ENCODE peak calls at places on chromosomes 2 and 18, in four cellular contexts. J is HepG2, X is GM12878, T is H1. Y is an unnamed sample.

GRCh38 chr2:143901185-143901842 is 618.6 kb downstream of the ZEB2 start:
- DNase-seq in J (no peak), X (no peak), T (no peak), Y (no peak)

GRCh38 chr18:12886498-12887126 is 2.6 kb upstream of the PTPN2 start:
- DNase-seq in T (no peak), J (peak; percentile 52), X (no peak), Y (no peak)

GRCh38 chr2:72887032-72887835 is at the start of gene SPR:
- DNase-seq in T (peak; percentile 81), X (no peak), J (peak; percentile 68), Y (no peak)

GRCh38 chr2:127049927-127050802 is 56.8 kb downstream of the BIN1 start:
- DNase-seq in T (peak; percentile 95), J (peak; percentile 24), X (no peak), Y (peak; percentile 48)

GRCh38 chr2:2860583-2861300 is 516.9 kb downstream of the EIPR1 start:
- DNase-seq in X (no peak), T (no peak), J (no peak), Y (no peak)

GRCh38 chr18:70454705-70455322 is 166.0 kb downstream of the SOCS6 start:
- DNase-seq in J (peak; percentile 60), X (no peak), T (no peak), Y (peak; percentile 20)

GRCh38 chr2:20196053-20196880 is 28.7 kb downstream of the SDC1 start:
- DNase-seq in J (peak; percentile 74), X (no peak), T (no peak), Y (no peak)

GRCh38 chr2:209523778-209524362 is 100.0 kb downstream of the MAP2 start:
- DNase-seq in T (no peak), X (no peak), J (no peak), Y (no peak)

GRCh38 chr2:139378373-139378772 is 598.2 kb upstream of the NXPH2 start:
- DNase-seq in X (no peak), J (no peak), T (no peak), Y (no peak)

GRCh38 chr2:73297151-73297559 is 3.8 kb upstream of the EGR4 start:
- DNase-seq in J (no peak), T (no peak), X (no peak), Y (no peak)

GRCh38 chr2:231535961-231536360 is 5.7 kb upstream of the NMUR1 start:
- DNase-seq in T (no peak), X (no peak), J (no peak), Y (no peak)

GRCh38 chr2:62270728-62271127 is 74.8 kb downstream of the B3GNT2 start:
- DNase-seq in X (no peak), J (no peak), T (no peak), Y (no peak)

GRCh38 chr18:73614812-73615211 is 532.8 kb downstream of the FBXO15 start:
- DNase-seq in J (no peak), T (no peak), X (no peak), Y (no peak)

GRCh38 chr2:4895376-4895775 is 796.8 kb upstream of the SOX11 start:
- DNase-seq in T (no peak), J (no peak), X (no peak), Y (no peak)

GRCh38 chr2:213688129-213688528 is 403.9 kb downstream of the SPAG16 start:
- DNase-seq in J (no peak), X (no peak), T (no peak), Y (peak; percentile 35)

GRCh38 chr2:209642146-209642815 is 129.4 kb upstream of the UNC80 start:
- DNase-seq in T (no peak), X (no peak), J (no peak), Y (no peak)

GRCh38 chr2:133790706-133791105 is 222.4 kb upstream of the NCKAP5 start:
- DNase-seq in T (no peak), X (no peak), J (no peak), Y (no peak)

GRCh38 chr2:43848174-43848573 is 9.4 kb downstream of the ABCG8 start:
- DNase-seq in X (no peak), J (no peak), T (peak; percentile 24), Y (no peak)

GRCh38 chr2:121698318-121698930 is 38.3 kb downstream of the NIFK start:
- DNase-seq in X (no peak), J (no peak), T (no peak), Y (no peak)

GRCh38 chr2:15389326-15389700 is 171.8 kb downstream of the NBAS start:
- DNase-seq in J (no peak), X (no peak), T (no peak), Y (no peak)

DNA sequence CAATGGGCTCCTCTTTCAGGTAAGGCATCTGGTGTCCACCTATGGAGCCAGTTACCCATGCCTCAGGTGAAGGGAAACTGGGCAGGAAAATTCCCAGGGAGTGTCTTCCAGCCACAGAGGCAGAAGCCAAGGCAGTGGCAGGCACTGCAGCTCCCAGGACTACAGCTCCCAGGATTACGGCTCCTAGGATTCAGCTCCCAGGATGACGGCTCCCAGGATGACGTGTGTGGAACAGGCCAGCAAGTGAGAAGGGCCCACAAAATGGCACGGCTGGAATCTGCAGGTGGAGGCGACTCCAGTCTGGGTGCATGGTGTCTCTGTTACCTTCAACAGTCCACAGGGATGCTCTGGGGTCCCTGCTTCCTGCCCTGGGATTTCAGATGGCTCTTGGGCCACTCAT is 92.1 kb downstream of the PTGR3 start:
- DNase-seq in T (peak; percentile 20), J (no peak), X (no peak), Y (no peak)
- TF ChIP-seq ZNF274 in T (no peak), J (no peak), X (no peak), Y (no peak)

DNA sequence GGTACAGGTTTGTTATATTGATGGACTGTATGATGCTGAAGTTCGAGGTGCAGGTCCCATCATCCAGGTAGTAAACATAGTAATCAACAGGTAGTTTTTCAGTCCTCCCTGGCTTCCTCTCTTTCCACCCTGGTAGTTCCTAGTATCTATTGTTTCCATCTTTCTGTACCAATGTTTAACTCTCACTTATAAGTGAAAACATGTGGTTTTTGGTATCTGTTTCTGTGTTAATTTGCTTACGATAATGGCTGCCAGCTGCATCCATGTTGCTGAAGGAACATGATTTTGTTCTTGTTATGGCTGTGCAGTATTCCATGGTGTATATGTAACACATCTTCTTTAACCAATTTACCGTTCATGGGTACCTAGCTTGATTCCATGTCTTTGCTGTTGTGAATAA is 69.6 kb upstream of the LRRTM1 start:
- DNase-seq in J (no peak), X (no peak), T (no peak), Y (no peak)
- TF ChIP-seq SUZ12 in J (no peak), X (no peak), T (no peak), Y (no peak)

DNA sequence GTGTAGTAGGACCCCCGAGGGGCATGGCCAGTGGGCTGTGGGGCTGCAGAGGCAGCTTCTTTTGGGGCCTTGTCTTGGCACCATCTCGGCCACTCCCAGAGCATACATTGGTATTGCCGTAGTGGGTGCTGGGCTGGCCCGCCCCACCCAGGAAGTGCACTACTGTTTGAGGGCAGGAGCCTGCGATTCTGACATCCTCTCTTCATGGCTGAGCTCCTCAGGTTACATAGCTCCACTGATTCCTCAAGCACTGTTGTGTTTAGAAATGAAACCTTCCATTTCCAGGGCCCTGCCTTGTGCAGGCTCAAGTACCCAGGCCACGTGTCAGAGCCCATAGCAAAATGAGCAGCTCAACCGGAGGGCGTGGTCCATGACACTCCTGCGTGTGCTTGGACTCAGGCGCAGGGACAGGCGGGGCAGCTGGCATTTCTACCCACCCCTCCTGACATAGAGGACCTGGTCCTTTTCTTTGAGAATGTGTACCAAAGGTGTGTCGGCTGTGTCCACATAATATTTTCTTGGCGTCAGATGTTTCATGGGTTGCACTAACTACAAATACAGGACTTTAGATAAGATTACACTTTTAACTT is 67.9 kb downstream of the DGKD start:
- DNase-seq in X (peak; percentile 66), T (peak; percentile 42), J (no peak), Y (no peak)
- H3K4me1 ChIP-seq in X (peaks cover 55% of the 10 kb centered on the region), T (peaks cover 11% of the 10 kb centered on the region), J (peaks cover 17% of the 10 kb centered on the region), Y (peaks cover 2% of the 10 kb centered on the region)

GRCh38 chr2:219120082-219120481 is 40.5 kb downstream of the NHEJ1 start:
- DNase-seq in J (no peak), X (no peak), T (no peak), Y (no peak)

GRCh38 chr2:219119422-219120043 is 41.1 kb downstream of the NHEJ1 start:
- DNase-seq in X (peak; percentile 5), J (peak; percentile 62), T (peak; percentile 79), Y (peak; percentile 46)

GRCh38 chr2:219122197-219122965 is 38.2 kb downstream of the NHEJ1 start:
- DNase-seq in T (no peak), X (no peak), J (no peak), Y (no peak)

GRCh38 chr2:219116776-219117646 is 43.6 kb downstream of the NHEJ1 start:
- DNase-seq in X (no peak), J (peak; percentile 88), T (no peak), Y (no peak)

GRCh38 chr2:219118504-219118903 is 42.1 kb downstream of the NHEJ1 start:
- DNase-seq in T (no peak), J (no peak), X (no peak), Y (no peak)
- TF ChIP-seq ZNF274 in T (no peak), J (no peak), X (no peak), Y (no peak)

GRCh38 chr2:200705305-200705985 is 106.3 kb upstream of the BZW1 start:
- DNase-seq in X (no peak), T (peak; percentile 56), J (peak; percentile 30), Y (peak; percentile 16)
- TF ChIP-seq SUZ12 in X (no peak), T (no peak), J (no peak), Y (no peak)

DNA sequence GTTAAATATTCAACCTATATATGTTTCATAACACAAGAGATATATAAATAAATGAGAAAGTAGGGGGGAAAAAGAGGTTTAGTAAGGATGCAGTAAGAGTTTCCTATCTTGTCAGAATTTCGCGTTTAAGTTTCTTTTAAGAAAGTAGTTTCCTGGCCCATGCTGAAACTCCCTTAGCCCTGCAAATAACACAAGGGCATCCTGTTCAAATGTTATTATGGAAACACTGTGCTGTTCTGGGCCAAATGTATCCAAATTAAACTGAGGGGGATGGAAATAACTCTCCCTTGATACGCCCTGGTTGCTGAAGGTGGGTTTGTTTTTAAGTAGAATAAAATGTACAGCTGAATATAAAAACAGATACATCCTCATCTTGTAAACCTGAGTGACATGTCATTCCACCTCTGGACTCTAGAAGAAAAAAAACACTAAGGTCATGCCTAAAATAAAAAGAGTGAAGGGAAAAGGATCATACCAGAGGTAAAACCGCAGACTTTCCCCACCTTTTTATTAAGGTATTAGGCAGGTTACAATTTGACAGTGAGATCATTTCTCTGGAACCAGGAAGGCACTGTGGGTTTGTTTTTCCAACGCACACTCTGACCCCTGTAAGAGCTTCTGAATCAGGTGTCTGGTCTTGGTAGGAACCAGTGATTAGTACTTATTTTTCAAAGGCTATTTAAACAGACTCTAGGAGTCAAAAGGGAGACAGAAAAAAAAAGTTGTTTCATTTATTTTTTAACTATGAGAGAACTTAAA is 16.7 kb downstream of the BCL2 start:
- DNase-seq in T (no peak), J (no peak), X (no peak), Y (no peak)
- H3K4me1 ChIP-seq in T (peaks cover 4% of the 10 kb centered on the region), J (no peaks in the 10 kb centered on the region), X (peaks cover 55% of the 10 kb centered on the region), Y (no peaks in the 10 kb centered on the region)